ENCODE peak calls at places on chromosome 13, in seven cellular contexts. K is T-cell; T is activated T-helper 1 cell treated with anti-CD3 and anti-CD28 coated beads, Interleukin-2, amount 50 U/mL, for 16 hours; A is HS-5; D is stimulated activated naive CD4-positive, alpha-beta T cell treated with Interleukin-2 at 50 U/mL for 16 hours; M is activated naive CD8-positive, alpha-beta T cell treated with anti-CD3 and anti-CD28 coated beads for 36 hours; R is NCI-H774. H is an unnamed sample.

GRCh38 chr13:109700176-109700575 is 86.2 kb downstream of the IRS2 start:
- DNase-seq in D (no peak), T (no peak), R (peak), K (no peak), M (no peak), A (no peak), H (peak)

GRCh38 chr13:78131811-78132210 is 213.2 kb upstream of the EDNRB start:
- DNase-seq in D (no peak), R (no peak), A (no peak), T (no peak), K (no peak), M (no peak), H (no peak)

GRCh38 chr13:111485491-111486250 is 165.2 kb downstream of the TEX29 start:
- DNase-seq in R (no peak), A (no peak), T (no peak), D (no peak), K (no peak), M (no peak), H (no peak)

GRCh38 chr13:27455331-27455855 is 5.0 kb upstream of the MTIF3 start:
- DNase-seq in K (no peak), M (no peak), T (no peak), R (no peak), A (no peak), D (no peak), H (no peak)

GRCh38 chr13:31377946-31378345 is 178.2 kb downstream of the B3GLCT start:
- DNase-seq in R (no peak), T (no peak), K (no peak), M (no peak), A (no peak), D (no peak), H (no peak)

GRCh38 chr13:109862627-109863026 is 76.2 kb upstream of the IRS2 start:
- DNase-seq in M (no peak), A (no peak), T (no peak), R (no peak), K (no peak), D (no peak), H (no peak)

GRCh38 chr13:51921790-51922740 is 60.3 kb downstream of the CCDC70 start:
- DNase-seq in K (no peak), R (no peak), A (no peak), D (no peak), T (no peak), M (no peak), H (no peak)

GRCh38 chr13:52925775-52926285 is 77.4 kb upstream of the PCDH8 start:
- DNase-seq in D (no peak), A (no peak), K (no peak), M (no peak), R (no peak), T (no peak), H (peak)

GRCh38 chr13:86881390-86881789 is 789.8 kb upstream of the SLITRK5 start:
- DNase-seq in D (no peak), R (no peak), K (no peak), T (no peak), A (no peak), M (no peak), H (no peak)

GRCh38 chr13:51844862-51845573 is at the start of gene TMEM272:
- DNase-seq in R (no peak), T (no peak), M (peak), A (no peak), K (no peak), D (peak), H (no peak)

GRCh38 chr13:75299913-75300862 is 181.8 kb downstream of the TBC1D4 start:
- DNase-seq in R (no peak), K (no peak), A (no peak), D (no peak), M (no peak), T (no peak), H (no peak)

GRCh38 chr13:106570354-106570822 is 2.5 kb upstream of the ARGLU1 start:
- DNase-seq in R (peak), K (peak), A (no peak), T (peak), M (no peak), D (peak), H (peak)

GRCh38 chr13:27036236-27036981 is 135.2 kb downstream of the USP12 start:
- DNase-seq in T (no peak), M (no peak), D (no peak), K (no peak), R (no peak), A (no peak), H (no peak)

GRCh38 chr13:20219585-20219984 is 12.5 kb downstream of the GJB6 start:
- DNase-seq in D (no peak), K (no peak), R (no peak), A (no peak), T (no peak), M (no peak), H (no peak)

GRCh38 chr13:27919934-27920676 is at the start of gene PDX1:
- DNase-seq in K (no peak), A (no peak), R (no peak), D (no peak), T (no peak), M (peak), H (no peak)

GRCh38 chr13:27578121-27579030 is 42.0 kb downstream of the LNX2 start:
- DNase-seq in T (no peak), D (no peak), K (no peak), M (no peak), A (no peak), R (no peak), H (no peak)

GRCh38 chr13:44040754-44041100 is 161.0 kb downstream of the LACC1 start:
- DNase-seq in D (no peak), A (no peak), K (no peak), T (no peak), R (no peak), M (no peak), H (no peak)

GRCh38 chr13:33401238-33401637 is 115.7 kb upstream of the STARD13 start:
- DNase-seq in M (no peak), D (no peak), T (no peak), A (no peak), R (no peak), K (no peak), H (no peak)

GRCh38 chr13:70249332-70250064 is 141.2 kb upstream of the KLHL1 start:
- DNase-seq in A (peak), T (no peak), M (no peak), R (no peak), D (no peak), K (no peak), H (no peak)

GRCh38 chr13:51988988-51989618 is 22.1 kb downstream of the ATP7B start:
- DNase-seq in K (no peak), D (no peak), T (no peak), M (no peak), R (no peak), A (no peak), H (no peak)

GRCh38 chr13:110915874-110916670 is 1.2 kb upstream of the ANKRD10 start:
- DNase-seq in D (no peak), M (no peak), T (no peak), R (peak), K (no peak), A (peak), H (no peak)

GRCh38 chr13:113822266-113822665 is 41.6 kb downstream of the GAS6 start:
- DNase-seq in M (no peak), R (no peak), D (no peak), T (no peak), K (no peak), A (no peak), H (no peak)

GRCh38 chr13:49502954-49503353 is 7.2 kb downstream of the PHF11 start:
- DNase-seq in M (no peak), K (no peak), A (no peak), T (no peak), R (no peak), D (no peak), H (no peak)

GRCh38 chr13:48975101-48975925 is at the start of gene FNDC3A:
- DNase-seq in D (peak), A (no peak), R (no peak), T (peak), K (peak), M (no peak), H (peak)

GRCh38 chr13:80962855-80963254 is 621.9 kb upstream of the SPRY2 start:
- DNase-seq in D (no peak), T (no peak), R (no peak), M (no peak), K (no peak), A (no peak), H (no peak)

GRCh38 chr13:109971006-109971744 is 184.8 kb upstream of the IRS2 start:
- DNase-seq in R (no peak), K (no peak), T (no peak), A (no peak), D (no peak), M (no peak), H (no peak)

GRCh38 chr13:94050686-94051085 is 428.8 kb downstream of the DCT start:
- DNase-seq in A (no peak), K (no peak), T (no peak), M (no peak), R (no peak), D (no peak), H (no peak)